ENCODE peak calls at places on chromosomes 1 and 21, in six cellular contexts. P is psoas muscle, G is cardiac muscle cell, S is body of pancreas, V is adipocyte, B is OCI-LY7. X is an unnamed sample.

GRCh38 chr1:118122234-118123004 is 62.6 kb downstream of the SPAG17 start:
- DNase-seq in P (no peak), G (no peak), S (no peak), V (peak; percentile 40), B (no peak), X (no peak)

GRCh38 chr1:33399375-33399774 is 31.5 kb downstream of the PHC2 start:
- DNase-seq in P (no peak), G (no peak), S (no peak), V (no peak), B (no peak), X (no peak)

GRCh38 chr1:203581841-203582240 is 44.8 kb upstream of the ATP2B4 start:
- DNase-seq in P (no peak), G (no peak), S (no peak), V (no peak), B (no peak), X (no peak)

GRCh38 chr21:30234643-30235042 is 18.7 kb upstream of the CLDN8 start:
- DNase-seq in P (no peak), G (peak; percentile 43), S (no peak), V (peak; percentile 2), B (no peak), X (no peak)

GRCh38 chr1:41174170-41174569 is 67.9 kb downstream of the SCMH1 start:
- DNase-seq in P (no peak), G (no peak), S (no peak), V (no peak), B (no peak), X (no peak)

GRCh38 chr1:183126528-183126927 is 59.5 kb upstream of the LAMC2 start:
- DNase-seq in P (no peak), G (no peak), S (no peak), V (peak; percentile 83), B (no peak), X (no peak)

GRCh38 chr1:90837420-90837819 is 120.3 kb upstream of the BARHL2 start:
- DNase-seq in P (no peak), G (no peak), S (no peak), V (no peak), B (no peak), X (no peak)

GRCh38 chr1:37498872-37499617 is 15.5 kb downstream of the MEAF6 start:
- DNase-seq in P (no peak), G (peak; percentile 67), S (peak; percentile 73), V (peak; percentile 61), B (no peak), X (no peak)

GRCh38 chr21:34148826-34149558 is 75.6 kb downstream of the MRPS6 start:
- DNase-seq in P (no peak), G (no peak), S (no peak), V (no peak), B (no peak), X (no peak)

GRCh38 chr1:200415693-200416593 is 6.1 kb upstream of the ZNF281 start:
- DNase-seq in P (peak; percentile 69), G (peak; percentile 97), S (peak; percentile 83), V (peak; percentile 97), B (no peak), X (no peak)

GRCh38 chr1:170192535-170192934 is 46.8 kb downstream of the NTMT2 start:
- DNase-seq in P (no peak), G (no peak), S (no peak), V (no peak), B (no peak), X (no peak)

GRCh38 chr1:70038025-70038424 is 167.4 kb downstream of the LRRC40 start:
- DNase-seq in P (no peak), G (peak; percentile 33), S (no peak), V (peak; percentile 69), B (no peak), X (no peak)

GRCh38 chr1:41876533-41877445 is 41.9 kb downstream of the HIVEP3 start:
- DNase-seq in P (no peak), G (peak; percentile 66), S (no peak), V (peak; percentile 54), B (no peak), X (no peak)

GRCh38 chr21:35738342-35738961 is 321.9 kb downstream of the SETD4 start:
- DNase-seq in P (no peak), G (peak; percentile 70), S (peak; percentile 42), V (no peak), B (no peak), X (no peak)

GRCh38 chr1:53112271-53112774 is 30.1 kb downstream of the SLC1A7 start:
- DNase-seq in P (no peak), G (peak; percentile 87), S (no peak), V (peak; percentile 38), B (no peak), X (no peak)

GRCh38 chr1:1021010-1021845 is 1.3 kb downstream of the AGRN start:
- DNase-seq in P (peak; percentile 63), G (peak; percentile 76), S (peak; percentile 76), V (peak; percentile 57), B (no peak), X (no peak)

GRCh38 chr1:40782371-40782956 is 1.1 kb upstream of the KCNQ4 start:
- DNase-seq in P (peak; percentile 28), G (no peak), S (peak; percentile 36), V (peak; percentile 18), B (no peak), X (no peak)

GRCh38 chr1:29485096-29485925 is 249.0 kb downstream of the PTPRU start:
- DNase-seq in P (no peak), G (no peak), S (no peak), V (no peak), B (no peak), X (no peak)

GRCh38 chr1:155947741-155948140 is 6.3 kb downstream of the RXFP4 start:
- DNase-seq in P (no peak), G (no peak), S (no peak), V (no peak), B (no peak), X (no peak)
- H3K4me1 ChIP-seq in P (peaks cover 15% of the 10 kb centered on the region), G (no peaks in the 10 kb centered on the region), S (peaks cover 26% of the 10 kb centered on the region), V (peaks cover 20% of the 10 kb centered on the region), B (peaks cover 53% of the 10 kb centered on the region), X (peaks cover 33% of the 10 kb centered on the region)

DNA sequence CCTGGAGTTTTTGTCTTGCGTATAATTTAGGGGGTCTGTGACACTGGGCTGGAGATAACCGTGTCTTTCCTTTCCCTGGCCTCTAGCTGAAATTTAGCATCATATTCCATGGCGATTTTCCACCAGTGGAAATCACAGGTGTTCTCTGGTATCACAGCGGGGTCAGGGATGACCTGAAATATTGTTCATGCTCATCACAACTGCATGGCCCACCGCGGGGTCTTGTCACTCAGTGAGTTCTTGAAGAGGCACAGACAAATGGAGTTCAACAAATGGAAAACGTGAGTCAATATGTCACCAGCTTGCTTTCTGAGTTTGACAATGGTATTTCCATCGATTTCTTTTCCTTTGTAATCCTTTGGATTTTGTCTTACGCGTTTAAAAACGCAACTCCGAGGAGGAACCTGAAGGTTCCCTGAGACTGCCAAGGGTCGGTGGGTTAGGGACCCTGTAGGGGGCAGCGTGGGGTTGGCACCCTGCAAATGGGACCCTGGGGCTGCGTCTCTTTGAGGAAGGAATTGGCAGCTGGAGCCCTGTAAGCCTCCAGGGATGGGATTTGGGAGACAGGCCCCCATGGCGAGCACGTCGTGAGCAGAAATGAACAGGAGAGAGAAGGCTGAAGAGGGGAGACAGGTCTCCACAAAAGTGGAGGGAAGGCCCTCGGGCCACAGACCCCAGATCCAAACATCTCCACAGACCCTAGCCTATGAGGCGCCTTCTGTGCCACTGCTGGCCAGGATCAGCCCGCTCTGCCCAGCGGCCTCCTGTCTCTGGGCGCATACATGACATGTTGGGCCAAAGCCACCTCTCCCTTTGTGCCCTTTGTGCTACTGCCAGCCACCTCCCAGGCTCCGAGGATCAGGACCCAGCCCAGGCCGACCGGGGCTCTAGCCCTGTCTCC is 32.1 kb upstream of the RUNX3 start:
- DNase-seq in P (no peak), G (no peak), S (no peak), V (no peak), B (no peak), X (no peak)
- H3K4me3 ChIP-seq in P (no peak overlapping the region), G (no peak overlapping the region), S (no peak overlapping the region), V (no peak overlapping the region), B (peak overlapping the region; percentile 61), X (no peak overlapping the region)

DNA sequence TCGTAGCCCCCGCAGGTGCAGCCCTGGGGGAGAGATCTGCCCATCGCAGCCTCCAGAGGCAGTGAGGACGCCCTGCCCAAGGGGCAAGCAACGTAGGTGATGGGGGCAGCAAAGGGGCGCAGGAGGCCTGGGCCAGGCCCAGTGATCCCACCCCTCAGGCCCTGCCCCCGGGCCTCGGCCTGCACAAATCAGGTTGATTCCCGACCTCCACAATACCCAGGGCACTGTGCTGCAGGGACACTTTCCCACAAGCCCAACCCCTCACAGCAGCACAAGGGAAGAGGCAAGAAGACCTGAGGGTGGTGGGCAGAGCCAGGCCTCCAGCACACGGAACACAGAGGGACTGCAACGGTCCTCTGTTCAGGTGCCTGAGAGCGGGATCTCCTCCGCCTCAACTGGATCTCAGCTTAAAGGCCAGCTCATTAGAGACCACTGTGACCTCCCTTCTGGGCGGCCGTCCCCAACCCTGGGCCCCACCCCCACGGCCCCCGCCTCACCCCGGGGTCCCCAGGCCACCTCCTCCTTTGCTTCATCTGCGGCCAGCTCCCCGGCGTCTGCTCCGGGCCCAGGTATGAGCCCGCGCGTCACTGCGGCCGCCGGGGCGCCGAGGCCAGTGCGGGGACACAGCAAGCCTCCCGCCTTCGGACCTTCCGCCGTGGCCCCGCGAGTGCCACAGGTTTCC is 789 bp upstream of the ARF1 start:
- DNase-seq in P (peak; percentile 19), G (peak; percentile 20), S (peak; percentile 36), V (peak; percentile 50), B (peak; percentile 37), X (no peak)
- H3K4me1 ChIP-seq in P (peaks cover 36% of the 10 kb centered on the region), G (peaks cover 33% of the 10 kb centered on the region), S (peaks cover 36% of the 10 kb centered on the region), V (peaks cover 30% of the 10 kb centered on the region), B (peaks cover 23% of the 10 kb centered on the region), X (peaks cover 50% of the 10 kb centered on the region)

GRCh38 chr1:103110701-103111100 is 2.4 kb upstream of the COL11A1 start:
- DNase-seq in P (no peak), G (no peak), S (no peak), V (no peak), B (no peak), X (no peak)

GRCh38 chr1:103108525-103109150 is 316 bp upstream of the COL11A1 start:
- DNase-seq in P (peak; percentile 17), G (peak; percentile 31), S (peak; percentile 23), V (no peak), B (no peak), X (no peak)

GRCh38 chr1:103109291-103109920 is 1.1 kb upstream of the COL11A1 start:
- DNase-seq in P (no peak), G (no peak), S (no peak), V (no peak), B (no peak), X (no peak)

GRCh38 chr1:103106426-103107321 is 1.6 kb downstream of the COL11A1 start:
- DNase-seq in P (peak; percentile 12), G (peak; percentile 57), S (peak; percentile 23), V (peak; percentile 86), B (peak; percentile 25), X (no peak)

DNA sequence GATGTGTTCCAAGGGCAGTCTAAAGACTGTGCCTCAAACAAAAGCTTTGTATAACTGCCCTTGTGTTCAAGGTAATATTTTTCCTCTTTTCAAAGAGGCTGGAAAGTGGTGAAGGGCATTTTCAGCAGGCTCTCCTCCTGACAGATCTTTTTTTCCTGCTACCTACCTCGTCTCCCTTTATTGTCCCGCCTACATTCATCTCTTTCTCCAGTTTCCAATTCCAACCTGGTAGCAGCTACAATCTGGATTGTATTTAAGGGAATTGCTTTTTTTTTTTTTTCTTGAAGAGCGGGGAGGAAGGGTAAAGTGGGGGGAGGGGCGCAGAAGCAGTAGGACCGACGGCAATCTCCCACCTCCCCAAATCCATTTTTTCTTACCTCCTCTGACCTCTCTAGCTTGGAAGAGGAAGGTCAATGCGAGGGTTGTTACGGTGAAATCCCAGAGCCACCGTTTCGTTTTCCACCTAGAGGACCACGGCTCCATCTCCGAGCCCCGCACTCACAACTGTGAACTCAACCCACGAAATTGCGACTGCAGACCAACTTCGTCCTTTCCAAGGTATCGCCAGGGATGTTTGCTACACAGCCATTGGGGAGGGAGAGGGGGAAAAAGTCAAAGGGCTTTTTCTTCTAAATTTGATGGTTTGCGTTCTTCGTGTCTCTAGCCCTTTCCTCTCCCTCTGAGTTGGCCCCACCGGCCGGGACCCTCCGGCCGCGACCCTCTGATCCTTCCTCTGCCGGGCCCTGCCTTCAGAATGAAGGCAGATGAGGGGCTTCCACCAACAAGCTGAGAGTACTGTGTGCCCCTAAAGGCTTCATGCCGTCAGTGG is at the start of gene COL11A1:
- DNase-seq in P (no peak), G (no peak), S (no peak), V (peak; percentile 6), B (no peak), X (no peak)
- H3K4me3 ChIP-seq in P (peak within 1 kb of the TSS; percentile 62), G (peak within 1 kb of the TSS; percentile 62), S (peak within 1 kb of the TSS; percentile 9), V (peak within 1 kb of the TSS; percentile 94), B (no peak within 1 kb of the TSS), X (no peak within 1 kb of the TSS)

X was measured in CD4-positive, CD25-positive, alpha-beta regulatory T cell.